ENCODE peak calls at places on chromosomes 11 and 22, in eight cellular contexts. W, J, O, Q, K, C, U and L are unnamed samples.

GRCh38 chr11:37505406-37505805 is 907.4 kb upstream of the RAG2 start:
- DNase-seq in W (no peak), J (no peak), O (no peak), Q (peak), K (no peak), C (peak), U (peak), L (no peak)

GRCh38 chr11:46560300-46561025 is 33.4 kb downstream of the AMBRA1 start:
- DNase-seq in W (no peak), J (no peak), O (no peak), Q (no peak), K (no peak), C (no peak), U (no peak), L (no peak)

GRCh38 chr11:55707029-55707428 is 45.0 kb downstream of the OR4C6 start:
- DNase-seq in W (peak), J (no peak), O (no peak), Q (peak), K (no peak), C (no peak), U (no peak), L (no peak)

GRCh38 chr22:23562186-23562585 is 17.9 kb downstream of the IGLL1 start:
- DNase-seq in W (no peak), J (no peak), O (no peak), Q (no peak), K (no peak), C (no peak), U (no peak), L (no peak)

GRCh38 chr11:118956847-118957469 is 860 bp downstream of the UPK2 start:
- DNase-seq in W (no peak), J (no peak), O (no peak), Q (no peak), K (no peak), C (no peak), U (no peak), L (no peak)

GRCh38 chr11:121661796-121662508 is 209.2 kb upstream of the SORL1-AS1 start:
- DNase-seq in W (no peak), J (no peak), O (no peak), Q (peak), K (no peak), C (no peak), U (no peak), L (no peak)

GRCh38 chr22:20981787-20982562 is at the start of gene LZTR1:
- DNase-seq in W (peak), J (peak), O (peak), Q (peak), K (peak), C (peak), U (peak), L (peak)

GRCh38 chr11:9016916-9017642 is 13.3 kb upstream of the NRIP3 start:
- DNase-seq in W (no peak), J (no peak), O (no peak), Q (no peak), K (peak), C (no peak), U (no peak), L (no peak)

GRCh38 chr22:48694296-48694883 is 1133.3 kb downstream of the BRD1 start:
- DNase-seq in W (no peak), J (no peak), O (no peak), Q (no peak), K (no peak), C (no peak), U (no peak), L (no peak)

GRCh38 chr11:64340671-64341335 is 799 bp downstream of the CCDC88B start:
- DNase-seq in W (no peak), J (no peak), O (peak), Q (no peak), K (peak), C (peak), U (no peak), L (peak)

GRCh38 chr11:2103666-2104523 is 35.3 kb downstream of the IGF2 start:
- DNase-seq in W (no peak), J (no peak), O (no peak), Q (no peak), K (no peak), C (no peak), U (no peak), L (no peak)

GRCh38 chr22:38239101-38239761 is 33.6 kb downstream of the TMEM184B start:
- DNase-seq in W (no peak), J (peak), O (peak), Q (peak), K (no peak), C (no peak), U (peak), L (no peak)

GRCh38 chr11:30513087-30513486 is 73.1 kb downstream of the MPPED2 start:
- DNase-seq in W (no peak), J (no peak), O (no peak), Q (no peak), K (no peak), C (no peak), U (no peak), L (no peak)

GRCh38 chr22:29584975-29585374 is 4.1 kb upstream of the NIPSNAP1 start:
- DNase-seq in W (no peak), J (no peak), O (no peak), Q (no peak), K (no peak), C (no peak), U (no peak), L (no peak)

GRCh38 chr22:29988719-29989118 is 91.5 kb upstream of the HORMAD2 start:
- DNase-seq in W (no peak), J (no peak), O (no peak), Q (no peak), K (no peak), C (no peak), U (no peak), L (no peak)